ENCODE peak calls at places on chromosomes 13 and 19, in ten cellular contexts. U, D, Q, Z, W, L, I, G, N and S are unnamed samples. For H3K36me3, the result is how much of the 10 kb centered on the place peaks cover.

GRCh38 chr13:101627556-101627943 is 175.1 kb downstream of the ITGBL1 start:
- DNase-seq in I (no peak), W (peak), Q (no peak), U (no peak), L (peak), Z (no peak), N (no peak), G (no peak), D (no peak), S (no peak)

GRCh38 chr13:54194233-54195024 is 1165.8 kb downstream of the OLFM4 start:
- DNase-seq in U (no peak), W (no peak), N (no peak), G (no peak), I (no peak), L (no peak), D (no peak), Z (no peak), Q (no peak), S (no peak)

GRCh38 chr19:31543456-31543855 is 194.2 kb upstream of the TSHZ3 start:
- DNase-seq in N (no peak), I (no peak), Z (no peak), U (peak), D (no peak), Q (no peak), W (no peak), G (no peak), L (no peak), S (no peak)

GRCh38 chr19:13056052-13056660 is 46.5 kb downstream of the LYL1 start:
- DNase-seq in I (peak), N (no peak), G (no peak), Z (no peak), Q (no peak), L (peak), D (peak), U (peak), W (peak), S (no peak)

GRCh38 chr13:113848020-113848419 is 15.9 kb downstream of the GAS6 start:
- DNase-seq in G (peak), I (no peak), N (no peak), U (peak), Z (no peak), W (no peak), D (no peak), Q (no peak), L (no peak), S (no peak)

GRCh38 chr13:28636677-28637317 is 22.1 kb upstream of the POMP start:
- DNase-seq in Z (peak), W (peak), U (peak), L (peak), G (peak), N (peak), I (no peak), Q (no peak), D (peak), S (peak)

GRCh38 chr19:29843180-29844051 is 31.6 kb downstream of the CCNE1 start:
- DNase-seq in W (no peak), G (peak), L (no peak), U (peak), N (peak), Z (no peak), I (peak), Q (no peak), D (peak), S (no peak)

GRCh38 chr19:1035998-1036621 is 3.8 kb upstream of the ABCA7 start:
- DNase-seq in I (peak), L (no peak), W (no peak), D (no peak), N (no peak), Q (no peak), G (no peak), Z (peak), U (peak), S (no peak)

GRCh38 chr19:29666634-29667389 is 1.6 kb downstream of the PLEKHF1 start:
- DNase-seq in I (peak), W (peak), Z (peak), D (no peak), L (peak), U (peak), Q (no peak), N (peak), G (peak), S (no peak)

GRCh38 chr19:2982983-2983350 is 5.6 kb downstream of the TLE6 start:
- DNase-seq in W (peak), U (peak), I (peak), N (peak), D (peak), Z (no peak), Q (peak), G (peak), L (peak), S (no peak)

GRCh38 chr19:29639086-29639485 is 26.2 kb upstream of the PLEKHF1 start:
- DNase-seq in U (no peak), I (no peak), W (no peak), D (no peak), Q (no peak), L (no peak), Z (no peak), G (no peak), N (no peak), S (no peak)

GRCh38 chr13:42968906-42969305 is 23.1 kb downstream of the EPSTI1 start:
- DNase-seq in Z (no peak), Q (no peak), D (peak), L (no peak), G (peak), I (peak), W (no peak), N (no peak), U (peak), S (no peak)

GRCh38 chr13:27599845-27600553 is 20.3 kb downstream of the LNX2 start:
- DNase-seq in N (peak), W (peak), Z (peak), U (no peak), L (peak), Q (no peak), I (no peak), D (no peak), G (peak), S (no peak)

GRCh38 chr13:72983085-72983768 is 75.6 kb upstream of the KLF5 start:
- DNase-seq in G (peak), Z (no peak), N (peak), D (peak), Q (no peak), W (peak), I (no peak), L (peak), U (no peak), S (no peak)

GRCh38 chr13:46149272-46150133 is 32.5 kb downstream of the LCP1 start:
- DNase-seq in U (no peak), I (no peak), Q (no peak), D (no peak), N (no peak), Z (no peak), L (peak), W (peak), G (no peak), S (no peak)

GRCh38 chr13:84255226-84255625 is 373.0 kb upstream of the SLITRK1 start:
- DNase-seq in G (no peak), Q (no peak), N (no peak), L (no peak), U (no peak), D (no peak), I (no peak), Z (no peak), W (no peak), S (no peak)

GRCh38 chr13:36829753-36830152 is 10.7 kb downstream of the RFXAP start:
- DNase-seq in I (no peak), U (no peak), N (no peak), L (no peak), W (no peak), G (no peak), Z (no peak), D (no peak), Q (no peak), S (no peak)

GRCh38 chr19:33296473-33297060 is 5.8 kb downstream of the CEBPA start:
- DNase-seq in N (no peak), Q (no peak), Z (no peak), L (no peak), D (no peak), G (no peak), I (peak), U (peak), W (no peak), S (no peak)

GRCh38 chr19:50817941-50818858 is 5.4 kb downstream of the KLK1 start:
- DNase-seq in U (peak), L (no peak), D (peak), I (peak), Z (peak), N (peak), W (no peak), Q (no peak), G (peak), S (peak)

GRCh38 chr13:48621056-48621455 is 32.7 kb upstream of the CYSLTR2 start:
- DNase-seq in Z (no peak), G (no peak), L (no peak), U (peak), N (no peak), Q (no peak), W (no peak), D (no peak), I (no peak), S (no peak)

GRCh38 chr19:58021541-58022282 is 12.1 kb upstream of the ZSCAN1 start:
- DNase-seq in U (peak), Z (peak), D (peak), W (peak), Q (peak), N (peak), L (peak), I (no peak), G (peak), S (no peak)

GRCh38 chr13:102679449-102680132 is 15.3 kb downstream of the METTL21C start:
- DNase-seq in G (no peak), U (no peak), N (no peak), Q (no peak), W (no peak), D (no peak), I (no peak), Z (no peak), L (no peak), S (no peak)

GRCh38 chr13:32126756-32127155 is 95.2 kb downstream of the FRY start:
- DNase-seq in Z (no peak), L (peak), G (no peak), I (no peak), W (peak), U (no peak), N (no peak), D (no peak), Q (no peak), S (no peak)

GRCh38 chr19:1651061-1651547 is 1.3 kb downstream of the TCF3 start:
- DNase-seq in I (peak), D (no peak), U (peak), W (peak), L (peak), Z (no peak), G (no peak), N (no peak), Q (no peak), S (peak)

GRCh38 chr13:43473437-43473836 is 313.3 kb downstream of the ENOX1 start:
- DNase-seq in D (no peak), Q (no peak), N (no peak), W (no peak), U (no peak), I (no peak), G (peak), Z (no peak), L (no peak), S (no peak)

GRCh38 chr19:34999498-35000337 is at the start of gene GRAMD1A:
- DNase-seq in U (peak), L (peak), N (peak), D (peak), Q (peak), G (peak), Z (peak), W (peak), I (peak), S (peak)

GRCh38 chr19:4456843-4457653 is 546 bp downstream of the UBXN6 start:
- DNase-seq in W (peak), Z (peak), Q (no peak), G (no peak), N (peak), L (peak), I (peak), U (peak), D (no peak), S (no peak)

GRCh38 chr13:24716011-24716410 is 35.8 kb downstream of the ATP12A start:
- DNase-seq in L (no peak), N (no peak), Q (no peak), G (no peak), D (no peak), U (peak), Z (no peak), I (no peak), W (no peak), S (no peak)

GRCh38 chr13:24717217-24717616 is 37.0 kb downstream of the ATP12A start:
- DNase-seq in D (no peak), G (no peak), W (no peak), I (no peak), L (no peak), N (no peak), U (no peak), Q (no peak), Z (no peak), S (no peak)

GRCh38 chr13:24718192-24718965 is 38.2 kb downstream of the ATP12A start:
- DNase-seq in N (no peak), Z (no peak), Q (no peak), I (no peak), D (no peak), L (no peak), G (no peak), W (no peak), U (no peak), S (no peak)

GRCh38 chr13:24719139-24719538 is 38.9 kb downstream of the ATP12A start:
- DNase-seq in N (no peak), W (no peak), Q (no peak), L (no peak), G (no peak), I (no peak), Z (no peak), U (no peak), D (no peak), S (no peak)

GRCh38 chr13:24716446-24716845 is 36.2 kb downstream of the ATP12A start:
- DNase-seq in W (no peak), Z (no peak), L (no peak), U (peak), G (no peak), Q (no peak), I (no peak), N (no peak), D (no peak), S (no peak)
- H3K4me3 ChIP-seq in W (no peak), Z (no peak), L (no peak), U (peak), G (no peak), Q (no peak), I (no peak), N (no peak), D (no peak), S (no peak)

GRCh38 chr13:99505814-99506269 is 4.6 kb downstream of the TM9SF2 start:
- DNase-seq in N (no peak), U (no peak), L (peak), I (no peak), G (no peak), Q (no peak), Z (no peak), W (peak), D (no peak), S (no peak)
- TF ChIP-seq CTCF in N (peak), U (peak), L (no peak), I (no peak), G (no peak), Q (peak), Z (no peak), W (peak), D (no peak), S (peak)

DNA sequence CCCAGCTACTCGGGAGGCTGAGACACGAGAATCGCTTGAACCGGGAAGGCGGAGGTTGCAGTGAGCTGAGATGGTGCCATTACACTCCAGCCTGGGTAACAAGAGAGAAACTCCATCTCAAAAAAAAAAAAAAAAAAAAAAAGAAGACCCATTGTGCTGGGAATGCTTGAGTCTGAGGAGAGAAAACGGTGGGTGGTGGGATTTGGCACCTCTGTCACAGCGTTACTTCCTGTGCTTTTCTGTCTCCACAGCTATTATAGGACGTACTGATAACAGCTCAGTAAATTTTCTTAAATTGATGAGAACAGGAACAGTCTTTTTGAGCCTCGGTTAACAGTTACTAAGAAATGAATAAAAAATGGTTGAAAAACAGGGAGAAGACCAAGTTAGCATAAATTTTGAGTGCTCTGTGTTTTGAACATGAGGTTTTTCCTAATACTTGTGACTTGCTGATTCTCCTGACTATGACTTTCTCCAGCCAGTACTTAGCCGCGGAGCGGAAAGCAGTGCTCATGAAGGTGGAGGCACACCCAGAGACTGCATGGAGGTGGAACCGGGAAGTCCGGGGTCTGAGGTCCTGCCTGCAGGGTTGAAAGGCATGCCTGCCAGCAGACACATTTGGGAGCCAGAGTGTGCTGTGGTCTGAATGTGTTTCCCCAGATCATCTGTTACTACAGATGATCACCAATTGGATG is 55.3 kb upstream of the TEX29 start:
- DNase-seq in W (no peak), N (no peak), G (no peak), U (peak), I (no peak), Q (no peak), D (peak), Z (no peak), L (no peak), S (no peak)
- H3K36me3 ChIP-seq in W (under half), N (under half), G (under half), U (under half), I (under half), Q (under half), D (under half), Z (under half), L (under half), S (under half)

DNA sequence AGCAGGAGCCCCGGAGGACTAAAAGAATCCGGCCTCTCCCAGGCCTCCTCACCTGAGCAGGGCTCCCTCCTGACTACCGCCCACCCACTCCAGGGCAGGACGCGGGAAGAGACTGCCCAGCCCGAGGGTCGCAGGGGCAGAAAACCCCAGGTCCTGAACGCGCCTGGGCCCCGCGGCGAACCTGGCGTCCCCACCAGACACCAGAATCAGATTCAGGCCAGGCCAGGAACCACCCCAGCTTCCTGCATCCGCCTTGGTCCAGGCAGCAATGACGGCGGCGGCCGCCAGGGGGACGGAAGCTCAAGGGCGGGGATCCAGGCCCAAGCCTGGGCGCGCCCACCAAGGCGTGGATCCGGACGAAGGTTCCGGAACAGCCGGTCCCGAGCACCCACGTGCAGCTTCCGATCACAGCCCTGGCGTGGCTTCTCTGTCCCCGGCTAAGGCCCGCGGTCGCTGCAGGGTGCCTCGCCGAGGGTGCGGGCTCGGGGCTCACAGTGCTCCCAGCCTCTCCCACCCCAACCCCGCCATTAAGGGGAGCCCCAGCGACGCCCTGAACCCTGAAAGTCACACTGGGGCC is 3.6 kb downstream of the LGALS7 start:
- DNase-seq in Q (peak), D (peak), G (peak), N (peak), Z (peak), W (peak), I (peak), U (peak), L (peak), S (peak)
- H3K4me3 ChIP-seq in Q (peak), D (peak), G (no peak), N (peak), Z (no peak), W (no peak), I (no peak), U (no peak), L (no peak), S (peak)

DNA sequence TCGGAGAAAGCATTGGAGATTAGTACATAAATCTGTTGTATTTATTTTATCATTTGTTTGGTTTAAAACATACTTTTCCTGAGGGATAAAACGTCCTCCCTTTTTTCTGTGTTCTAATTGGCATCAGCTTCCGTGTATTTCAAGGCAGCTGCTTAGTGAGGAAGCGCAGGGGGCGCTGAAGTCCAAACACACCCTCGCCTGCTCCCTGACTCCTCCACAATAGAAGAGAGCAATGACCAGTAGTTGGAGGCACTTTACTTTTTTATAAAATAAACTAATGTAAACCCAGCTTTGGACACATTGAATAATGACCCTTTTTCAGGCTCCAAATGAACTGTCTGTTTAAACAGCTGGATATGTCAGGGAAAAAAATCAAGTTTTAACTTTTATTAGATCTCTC is 79.9 kb downstream of the RNASEH2B start:
- DNase-seq in Q (no peak), Z (peak), I (no peak), G (no peak), N (no peak), W (no peak), L (peak), U (peak), D (no peak), S (no peak)
- TF ChIP-seq CTCF in Q (no peak), Z (peak), I (no peak), G (no peak), N (no peak), W (peak), L (peak), U (peak), D (peak), S (no peak)

DNA sequence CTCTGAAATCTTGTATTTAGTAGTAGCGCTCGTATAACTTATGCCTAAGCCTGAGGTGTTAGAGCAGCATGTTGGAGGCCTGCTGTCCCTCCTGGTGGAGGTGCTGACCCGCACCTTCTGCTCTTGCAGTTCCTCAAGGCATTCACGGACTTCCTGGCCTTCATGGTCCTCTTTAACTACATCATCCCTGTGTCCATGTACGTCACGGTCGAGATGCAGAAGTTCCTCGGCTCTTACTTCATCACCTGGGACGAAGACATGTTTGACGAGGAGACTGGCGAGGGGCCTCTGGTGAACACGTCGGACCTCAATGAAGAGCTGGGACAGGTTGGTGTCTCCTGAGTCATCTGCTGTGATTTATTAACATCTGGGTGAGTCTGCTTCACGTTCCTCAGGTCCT is 136.7 kb downstream of the ATP11A start:
- DNase-seq in I (no peak), Z (no peak), G (no peak), U (no peak), L (no peak), W (no peak), Q (no peak), D (no peak), N (no peak), S (no peak)
- H3K36me3 ChIP-seq in I (under half), Z (half or more), G (under half), U (half or more), L (under half), W (under half), Q (under half), D (under half), N (under half), S (under half)